ENCODE peak calls at places on chromosomes 2 and 18, in eight cellular contexts. One of them, this sample, is unnamed.

GRCh38 chr2:224937887-224938286 is 104.4 kb downstream of the DOCK10 start:
- DNase-seq in right cardiac atrium: no peak
- DNase-seq in uterus: no peak
- DNase-seq in adrenal gland: no peak
- DNase-seq in left lung: no peak
- DNase-seq in upper lobe of right lung: no peak
- DNase-seq in iPS DF 6.9: no peak
- DNase-seq in aorta: no peak
- DNase-seq in this sample: no peak

GRCh38 chr2:55051026-55051866 is 995 bp upstream of the RTN4 start:
- DNase-seq in uterus: peak; percentile 77
- DNase-seq in aorta: no peak
- DNase-seq in iPS DF 6.9: no peak
- DNase-seq in left lung: no peak
- DNase-seq in right cardiac atrium: peak; percentile 58
- DNase-seq in adrenal gland: peak; percentile 80
- DNase-seq in upper lobe of right lung: no peak
- DNase-seq in this sample: peak; percentile 94

GRCh38 chr18:48004577-48004976 is 74.1 kb upstream of the SMAD2 start:
- DNase-seq in adrenal gland: no peak
- DNase-seq in uterus: no peak
- DNase-seq in right cardiac atrium: no peak
- DNase-seq in upper lobe of right lung: no peak
- DNase-seq in aorta: no peak
- DNase-seq in iPS DF 6.9: no peak
- DNase-seq in left lung: no peak
- DNase-seq in this sample: no peak

GRCh38 chr2:102839668-102840388 is 78.0 kb downstream of the TMEM182 start:
- DNase-seq in iPS DF 6.9: peak; percentile 18
- DNase-seq in left lung: no peak
- DNase-seq in adrenal gland: peak; percentile 56
- DNase-seq in uterus: no peak
- DNase-seq in right cardiac atrium: no peak
- DNase-seq in upper lobe of right lung: no peak
- DNase-seq in aorta: no peak
- DNase-seq in this sample: no peak

GRCh38 chr2:188292446-188293239 is 969 bp downstream of the GULP1 start:
- DNase-seq in adrenal gland: peak; percentile 81
- DNase-seq in left lung: peak; percentile 88
- DNase-seq in uterus: peak; percentile 75
- DNase-seq in upper lobe of right lung: peak; percentile 87
- DNase-seq in aorta: peak; percentile 92
- DNase-seq in iPS DF 6.9: no peak
- DNase-seq in right cardiac atrium: peak; percentile 88
- DNase-seq in this sample: peak; percentile 90

GRCh38 chr2:9656270-9656766 is 25.5 kb upstream of the YWHAQ start:
- DNase-seq in iPS DF 6.9: no peak
- DNase-seq in uterus: no peak
- DNase-seq in upper lobe of right lung: no peak
- DNase-seq in aorta: peak; percentile 17
- DNase-seq in right cardiac atrium: no peak
- DNase-seq in adrenal gland: peak; percentile 36
- DNase-seq in left lung: no peak
- DNase-seq in this sample: no peak

GRCh38 chr18:48139427-48140347 is 209.2 kb upstream of the SMAD2 start:
- DNase-seq in iPS DF 6.9: no peak
- DNase-seq in aorta: no peak
- DNase-seq in left lung: peak; percentile 83
- DNase-seq in uterus: no peak
- DNase-seq in upper lobe of right lung: peak; percentile 82
- DNase-seq in right cardiac atrium: peak; percentile 79
- DNase-seq in adrenal gland: peak; percentile 73
- DNase-seq in this sample: peak; percentile 33

GRCh38 chr2:207113403-207113802 is 52.3 kb downstream of the KLF7 start:
- DNase-seq in adrenal gland: no peak
- DNase-seq in upper lobe of right lung: no peak
- DNase-seq in aorta: no peak
- DNase-seq in right cardiac atrium: no peak
- DNase-seq in iPS DF 6.9: no peak
- DNase-seq in left lung: no peak
- DNase-seq in uterus: no peak
- DNase-seq in this sample: no peak

GRCh38 chr2:163852616-163853015 is 116.8 kb upstream of the FIGN start:
- DNase-seq in uterus: no peak
- DNase-seq in aorta: no peak
- DNase-seq in upper lobe of right lung: no peak
- DNase-seq in left lung: no peak
- DNase-seq in adrenal gland: no peak
- DNase-seq in iPS DF 6.9: no peak
- DNase-seq in right cardiac atrium: no peak
- DNase-seq in this sample: no peak

GRCh38 chr2:385061-385460 is 97.2 kb upstream of the ALKAL2 start:
- DNase-seq in uterus: no peak
- DNase-seq in right cardiac atrium: no peak
- DNase-seq in aorta: no peak
- DNase-seq in upper lobe of right lung: no peak
- DNase-seq in iPS DF 6.9: no peak
- DNase-seq in left lung: no peak
- DNase-seq in adrenal gland: no peak
- DNase-seq in this sample: no peak

GRCh38 chr18:21757833-21758232 is 17.2 kb downstream of the MIB1 start:
- DNase-seq in iPS DF 6.9: no peak
- DNase-seq in upper lobe of right lung: no peak
- DNase-seq in right cardiac atrium: no peak
- DNase-seq in aorta: no peak
- DNase-seq in uterus: no peak
- DNase-seq in adrenal gland: no peak
- DNase-seq in left lung: no peak
- DNase-seq in this sample: no peak

GRCh38 chr2:226362991-226363390 is 436.6 kb downstream of the IRS1 start:
- DNase-seq in uterus: no peak
- DNase-seq in left lung: no peak
- DNase-seq in iPS DF 6.9: no peak
- DNase-seq in right cardiac atrium: no peak
- DNase-seq in adrenal gland: no peak
- DNase-seq in aorta: no peak
- DNase-seq in upper lobe of right lung: no peak
- DNase-seq in this sample: no peak

GRCh38 chr2:212919238-212919637 is 232.2 kb downstream of the IKZF2 start:
- DNase-seq in upper lobe of right lung: no peak
- DNase-seq in left lung: no peak
- DNase-seq in uterus: no peak
- DNase-seq in adrenal gland: no peak
- DNase-seq in iPS DF 6.9: no peak
- DNase-seq in right cardiac atrium: no peak
- DNase-seq in aorta: no peak
- DNase-seq in this sample: no peak

GRCh38 chr18:79576686-79577351 is 102.8 kb upstream of the CTDP1 start:
- DNase-seq in left lung: peak; percentile 77
- DNase-seq in right cardiac atrium: peak; percentile 94
- DNase-seq in iPS DF 6.9: no peak
- DNase-seq in upper lobe of right lung: peak; percentile 71
- DNase-seq in aorta: peak; percentile 84
- DNase-seq in uterus: peak; percentile 57
- DNase-seq in adrenal gland: peak; percentile 77
- DNase-seq in this sample: peak; percentile 78

GRCh38 chr2:145797692-145798091 is 1277.8 kb upstream of the ZEB2 start:
- DNase-seq in aorta: no peak
- DNase-seq in upper lobe of right lung: no peak
- DNase-seq in adrenal gland: no peak
- DNase-seq in left lung: no peak
- DNase-seq in right cardiac atrium: no peak
- DNase-seq in iPS DF 6.9: no peak
- DNase-seq in uterus: no peak
- DNase-seq in this sample: no peak

GRCh38 chr2:232889876-232890401 is 19.9 kb downstream of the SNORC start:
- DNase-seq in upper lobe of right lung: peak; percentile 52
- DNase-seq in uterus: no peak
- DNase-seq in adrenal gland: peak; percentile 20
- DNase-seq in iPS DF 6.9: no peak
- DNase-seq in left lung: peak; percentile 35
- DNase-seq in aorta: no peak
- DNase-seq in right cardiac atrium: peak; percentile 36
- DNase-seq in this sample: no peak

GRCh38 chr2:153870308-153870707 is 1.4 kb upstream of the GALNT13 start:
- DNase-seq in uterus: no peak
- DNase-seq in adrenal gland: no peak
- DNase-seq in right cardiac atrium: no peak
- DNase-seq in aorta: no peak
- DNase-seq in iPS DF 6.9: no peak
- DNase-seq in upper lobe of right lung: no peak
- DNase-seq in left lung: no peak
- DNase-seq in this sample: no peak

GRCh38 chr18:61677435-61677830 is 215.4 kb downstream of the RNF152 start:
- DNase-seq in adrenal gland: no peak
- DNase-seq in iPS DF 6.9: no peak
- DNase-seq in uterus: no peak
- DNase-seq in left lung: no peak
- DNase-seq in aorta: no peak
- DNase-seq in upper lobe of right lung: no peak
- DNase-seq in right cardiac atrium: no peak
- DNase-seq in this sample: no peak

GRCh38 chr2:96404446-96405373 is 69.1 kb downstream of the NCAPH start:
- DNase-seq in uterus: no peak
- DNase-seq in iPS DF 6.9: no peak
- DNase-seq in adrenal gland: no peak
- DNase-seq in upper lobe of right lung: peak; percentile 71
- DNase-seq in aorta: peak; percentile 82
- DNase-seq in right cardiac atrium: peak; percentile 71
- DNase-seq in left lung: no peak
- DNase-seq in this sample: no peak

GRCh38 chr2:180728928-180729559 is 251.4 kb upstream of the UBE2E3 start:
- DNase-seq in iPS DF 6.9: no peak
- DNase-seq in uterus: no peak
- DNase-seq in adrenal gland: no peak
- DNase-seq in upper lobe of right lung: no peak
- DNase-seq in left lung: no peak
- DNase-seq in aorta: no peak
- DNase-seq in right cardiac atrium: no peak
- DNase-seq in this sample: no peak

GRCh38 chr2:101720732-101721131 is 23.2 kb downstream of the MAP4K4 start:
- DNase-seq in adrenal gland: no peak
- DNase-seq in right cardiac atrium: no peak
- DNase-seq in aorta: no peak
- DNase-seq in iPS DF 6.9: no peak
- DNase-seq in upper lobe of right lung: no peak
- DNase-seq in uterus: no peak
- DNase-seq in left lung: no peak
- DNase-seq in this sample: no peak

GRCh38 chr18:68489018-68489792 is 225.7 kb downstream of the TMX3 start:
- DNase-seq in aorta: no peak
- DNase-seq in upper lobe of right lung: no peak
- DNase-seq in left lung: no peak
- DNase-seq in adrenal gland: no peak
- DNase-seq in right cardiac atrium: no peak
- DNase-seq in iPS DF 6.9: peak; percentile 13
- DNase-seq in uterus: no peak
- DNase-seq in this sample: no peak

DNA sequence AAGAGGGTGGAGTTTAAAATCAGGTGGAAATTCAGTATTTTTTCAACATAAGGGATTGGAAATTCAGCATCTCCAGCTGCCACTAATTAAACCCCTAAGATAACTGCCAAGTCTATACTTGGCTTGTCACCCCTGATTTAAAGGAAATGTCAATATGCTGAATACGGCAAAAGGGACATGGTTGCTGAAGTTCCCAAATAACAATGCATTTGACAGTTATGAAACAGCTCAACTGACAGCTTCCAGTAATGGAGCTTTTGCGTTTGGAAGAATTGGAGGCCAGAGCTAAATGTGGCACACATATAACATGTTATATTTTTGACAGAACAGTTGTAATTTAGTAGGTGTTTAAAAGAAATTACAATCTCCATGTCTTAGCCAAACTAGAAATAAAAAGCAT is 1867.9 kb upstream of the LRRTM1 start:
- DNase-seq in adrenal gland: no peak
- DNase-seq in left lung: no peak
- DNase-seq in aorta: no peak
- DNase-seq in right cardiac atrium: no peak
- DNase-seq in iPS DF 6.9: no peak
- DNase-seq in upper lobe of right lung: no peak
- DNase-seq in uterus: no peak
- DNase-seq in this sample: no peak
- H3K9me3 ChIP-seq in adrenal gland: no peaks in the 10 kb centered on the region
- H3K9me3 ChIP-seq in left lung: no peaks in the 10 kb centered on the region
- H3K9me3 ChIP-seq in aorta: no peaks in the 10 kb centered on the region
- H3K9me3 ChIP-seq in right cardiac atrium: no peaks in the 10 kb centered on the region
- H3K9me3 ChIP-seq in iPS DF 6.9: no peaks in the 10 kb centered on the region
- H3K9me3 ChIP-seq in upper lobe of right lung: no peaks in the 10 kb centered on the region
- H3K9me3 ChIP-seq in uterus: no peaks in the 10 kb centered on the region
- H3K9me3 ChIP-seq in this sample: no peaks in the 10 kb centered on the region

DNA sequence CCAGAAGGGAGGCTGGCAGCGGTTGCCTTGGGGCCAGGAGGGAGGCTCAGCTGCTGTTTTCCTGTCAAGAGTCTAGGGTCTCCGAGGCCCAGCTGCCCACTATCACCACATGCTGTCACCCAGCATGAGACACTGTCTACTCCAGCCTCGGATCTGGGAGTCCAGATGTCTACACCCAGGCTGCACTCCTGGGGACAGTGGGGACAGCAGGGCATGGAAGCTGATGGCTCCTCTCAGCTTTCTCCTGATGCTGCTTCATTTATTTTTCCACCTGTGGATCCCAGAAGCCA is 134.0 kb downstream of the PTGR3 start:
- DNase-seq in iPS DF 6.9: no peak
- DNase-seq in left lung: no peak
- DNase-seq in upper lobe of right lung: no peak
- DNase-seq in uterus: no peak
- DNase-seq in aorta: no peak
- DNase-seq in right cardiac atrium: no peak
- DNase-seq in adrenal gland: no peak
- DNase-seq in this sample: no peak
- H3K9me3 ChIP-seq in iPS DF 6.9: no peaks in the 10 kb centered on the region
- H3K9me3 ChIP-seq in left lung: peaks cover 20% of the 10 kb centered on the region
- H3K9me3 ChIP-seq in upper lobe of right lung: peaks cover 12% of the 10 kb centered on the region
- H3K9me3 ChIP-seq in uterus: no peaks in the 10 kb centered on the region
- H3K9me3 ChIP-seq in aorta: peaks cover 3% of the 10 kb centered on the region
- H3K9me3 ChIP-seq in right cardiac atrium: no peaks in the 10 kb centered on the region
- H3K9me3 ChIP-seq in adrenal gland: peaks cover 7% of the 10 kb centered on the region
- H3K9me3 ChIP-seq in this sample: peaks cover 8% of the 10 kb centered on the region

GRCh38 chr2:3512086-3512485 is 7.2 kb downstream of the ADI1 start:
- DNase-seq in aorta: no peak
- DNase-seq in iPS DF 6.9: no peak
- DNase-seq in uterus: no peak
- DNase-seq in left lung: no peak
- DNase-seq in adrenal gland: no peak
- DNase-seq in upper lobe of right lung: no peak
- DNase-seq in right cardiac atrium: no peak
- DNase-seq in this sample: no peak
- H3K9me3 ChIP-seq in aorta: no peaks in the 10 kb centered on the region
- H3K9me3 ChIP-seq in iPS DF 6.9: no peaks in the 10 kb centered on the region
- H3K9me3 ChIP-seq in uterus: no peaks in the 10 kb centered on the region
- H3K9me3 ChIP-seq in left lung: peaks cover 11% of the 10 kb centered on the region
- H3K9me3 ChIP-seq in adrenal gland: no peaks in the 10 kb centered on the region
- H3K9me3 ChIP-seq in upper lobe of right lung: no peaks in the 10 kb centered on the region
- H3K9me3 ChIP-seq in right cardiac atrium: no peaks in the 10 kb centered on the region
- H3K9me3 ChIP-seq in this sample: no peaks in the 10 kb centered on the region

DNA sequence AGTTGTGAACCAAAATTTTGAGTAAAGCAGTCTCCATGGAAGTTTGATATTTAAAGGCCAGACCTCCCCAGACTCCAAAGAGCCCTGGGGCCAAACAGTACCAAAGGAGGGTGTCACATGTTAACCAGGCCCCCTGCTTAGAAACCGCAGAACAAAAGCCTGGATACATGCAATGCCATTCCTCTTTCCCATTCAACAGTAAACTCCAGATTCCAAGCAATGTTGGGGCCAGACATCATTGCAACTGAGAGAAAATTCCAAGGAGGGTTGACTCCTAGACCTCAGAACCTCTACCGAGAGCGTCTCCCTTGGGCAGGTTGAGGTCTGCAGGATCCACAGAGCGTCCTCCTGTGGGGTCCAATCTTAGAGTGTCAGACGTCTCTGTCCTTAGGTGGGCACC is 404.4 kb upstream of the SYT4 start:
- DNase-seq in adrenal gland: no peak
- DNase-seq in iPS DF 6.9: no peak
- DNase-seq in right cardiac atrium: no peak
- DNase-seq in aorta: no peak
- DNase-seq in left lung: no peak
- DNase-seq in upper lobe of right lung: no peak
- DNase-seq in uterus: no peak
- DNase-seq in this sample: no peak
- H3K9me3 ChIP-seq in adrenal gland: no peaks in the 10 kb centered on the region
- H3K9me3 ChIP-seq in iPS DF 6.9: no peaks in the 10 kb centered on the region
- H3K9me3 ChIP-seq in right cardiac atrium: no peaks in the 10 kb centered on the region
- H3K9me3 ChIP-seq in aorta: no peaks in the 10 kb centered on the region
- H3K9me3 ChIP-seq in left lung: no peaks in the 10 kb centered on the region
- H3K9me3 ChIP-seq in upper lobe of right lung: no peaks in the 10 kb centered on the region
- H3K9me3 ChIP-seq in uterus: no peaks in the 10 kb centered on the region
- H3K9me3 ChIP-seq in this sample: no peaks in the 10 kb centered on the region